ENCODE peak calls at places on chromosome 22, in six cellular contexts. A is natural killer cell, J is OCI-LY7, L is HEK293T, P is lung, U is AG08395. C is an unnamed sample.

GRCh38 chr22:47175151-47175760 is 412.8 kb downstream of the TBC1D22A start:
- DNase-seq in A (no peak), J (no peak), L (no peak), P (no peak), U (no peak), C (no peak)

GRCh38 chr22:40560551-40560950 is 76.0 kb downstream of the MRTFA start:
- DNase-seq in A (no peak), J (no peak), L (peak), P (no peak), U (no peak), C (no peak)

GRCh38 chr22:29269230-29269604 is 1.1 kb downstream of the EWSR1 start:
- DNase-seq in A (no peak), J (peak), L (no peak), P (no peak), U (no peak), C (no peak)

GRCh38 chr22:37401401-37401859 is 25.8 kb downstream of the ELFN2 start:
- DNase-seq in A (no peak), J (no peak), L (no peak), P (no peak), U (no peak), C (no peak)

GRCh38 chr22:39514373-39514973 is 5.9 kb upstream of the ATF4 start:
- DNase-seq in A (peak), J (peak), L (peak), P (no peak), U (no peak), C (no peak)

GRCh38 chr22:41762980-41763779 is 37.3 kb upstream of the CCDC134 start:
- DNase-seq in A (peak), J (peak), L (peak), P (no peak), U (no peak), C (no peak)

GRCh38 chr22:31579835-31580242 is 82.2 kb downstream of the PISD start:
- DNase-seq in A (no peak), J (no peak), L (no peak), P (no peak), U (no peak), C (no peak)

GRCh38 chr22:29079218-29079901 is 6.5 kb downstream of the KREMEN1 start:
- DNase-seq in A (no peak), J (no peak), L (peak), P (no peak), U (peak), C (no peak)

GRCh38 chr22:49207008-49207775 is 620.5 kb downstream of the BRD1 start:
- DNase-seq in A (no peak), J (no peak), L (no peak), P (no peak), U (no peak), C (no peak)

GRCh38 chr22:24465566-24465965 is 29.6 kb upstream of the UPB1 start:
- DNase-seq in A (no peak), J (no peak), L (no peak), P (no peak), U (no peak), C (no peak)

GRCh38 chr22:30265851-30266444 is 703 bp downstream of the OSM start:
- DNase-seq in A (peak), J (peak), L (no peak), P (peak), U (no peak), C (no peak)

GRCh38 chr22:39932918-39933649 is 27.1 kb upstream of the TMA7B start:
- DNase-seq in A (no peak), J (peak), L (peak), P (no peak), U (peak), C (no peak)

GRCh38 chr22:49914256-49914655 is 4.0 kb downstream of the ALG12 start:
- DNase-seq in A (no peak), J (no peak), L (no peak), P (no peak), U (no peak), C (no peak)

GRCh38 chr22:49953680-49954344 is 6.8 kb upstream of the PIM3 start:
- DNase-seq in A (no peak), J (no peak), L (no peak), P (no peak), U (no peak), C (no peak)

GRCh38 chr22:50081426-50082196 is 3.6 kb downstream of the MLC1 start:
- DNase-seq in A (no peak), J (no peak), L (no peak), P (no peak), U (no peak), C (no peak)

GRCh38 chr22:30694638-30695350 is at the start of gene OSBP2:
- DNase-seq in A (peak), J (no peak), L (peak), P (peak), U (peak), C (no peak)

GRCh38 chr22:29260031-29260560 is 7.7 kb downstream of the RHBDD3 start:
- DNase-seq in A (no peak), J (no peak), L (no peak), P (no peak), U (no peak), C (no peak)

GRCh38 chr22:46421272-46421671 is 85.8 kb downstream of the TRMU start:
- DNase-seq in A (no peak), J (peak), L (no peak), P (no peak), U (no peak), C (no peak)

GRCh38 chr22:19871023-19871844 is 16.6 kb upstream of the GNB1L start:
- DNase-seq in A (peak), J (no peak), L (no peak), P (no peak), U (no peak), C (no peak)

GRCh38 chr22:19779685-19780268 is 19.2 kb downstream of the TBX1 start:
- DNase-seq in A (no peak), J (no peak), L (no peak), P (no peak), U (no peak), C (no peak)

GRCh38 chr22:36701941-36702640 is 1.5 kb downstream of the CACNG2 start:
- DNase-seq in A (no peak), J (no peak), L (no peak), P (no peak), U (no peak), C (no peak)

GRCh38 chr22:22848364-22848866 is 39.2 kb upstream of the IGLL5 start:
- DNase-seq in A (peak), J (peak), L (peak), P (peak), U (peak), C (no peak)

GRCh38 chr22:43216738-43217137 is 29.8 kb upstream of the TTLL12 start:
- DNase-seq in A (no peak), J (peak), L (no peak), P (no peak), U (no peak), C (no peak)

GRCh38 chr22:38973289-38974169 is 8.6 kb upstream of the APOBEC3B start:
- DNase-seq in A (peak), J (peak), L (peak), P (peak), U (peak), C (no peak)

GRCh38 chr22:41480397-41480735 is 11.4 kb downstream of the ACO2 start:
- DNase-seq in A (no peak), J (no peak), L (no peak), P (no peak), U (peak), C (no peak)

GRCh38 chr22:40279017-40279416 is 67.3 kb upstream of the ADSL start:
- DNase-seq in A (no peak), J (no peak), L (no peak), P (no peak), U (no peak), C (no peak)

GRCh38 chr22:30422481-30423295 is 2.9 kb upstream of the MTFP1 start:
- DNase-seq in A (no peak), J (no peak), L (no peak), P (peak), U (peak), C (peak)